ENCODE peak calls at places on chromosomes 12 and 14, in eight cellular contexts. O, B, G, Y, F, Q, K and I are unnamed samples.

GRCh38 chr12:30286345-30286926 is 409.2 kb downstream of the IPO8 start:
- DNase-seq in O (peak; percentile 42), B (no peak), G (peak; percentile 13), Y (no peak), F (peak; percentile 21), Q (peak; percentile 9), K (peak; percentile 10), I (no peak)

GRCh38 chr14:104419865-104420458 is 159.6 kb upstream of the C14orf180 start:
- DNase-seq in O (no peak), B (no peak), G (no peak), Y (no peak), F (no peak), Q (no peak), K (peak; percentile 26), I (peak; percentile 37)

GRCh38 chr12:13534645-13535398 is 338.3 kb downstream of the EMP1 start:
- DNase-seq in O (peak; percentile 23), B (no peak), G (peak; percentile 31), Y (peak; percentile 97), F (peak; percentile 81), Q (peak; percentile 40), K (peak; percentile 24), I (peak; percentile 13)

GRCh38 chr14:79992799-79993198 is 218.5 kb downstream of the DIO2 start:
- DNase-seq in O (no peak), B (no peak), G (no peak), Y (no peak), F (no peak), Q (no peak), K (no peak), I (no peak)

GRCh38 chr14:101598571-101599233 is 37.4 kb downstream of the DIO3 start:
- DNase-seq in O (no peak), B (no peak), G (no peak), Y (no peak), F (peak; percentile 5), Q (no peak), K (no peak), I (no peak)

GRCh38 chr12:77788231-77789168 is 42.2 kb upstream of the NAV3 start:
- DNase-seq in O (no peak), B (no peak), G (no peak), Y (no peak), F (no peak), Q (no peak), K (no peak), I (no peak)

GRCh38 chr14:83825836-83826235 is 1704.1 kb upstream of the FLRT2 start:
- DNase-seq in O (no peak), B (no peak), G (no peak), Y (no peak), F (no peak), Q (no peak), K (no peak), I (no peak)

GRCh38 chr12:76183459-76184186 is 99.1 kb upstream of the NAP1L1 start:
- DNase-seq in O (peak; percentile 99), B (peak; percentile 84), G (peak; percentile 64), Y (no peak), F (no peak), Q (peak; percentile 94), K (peak; percentile 47), I (peak; percentile 47)

GRCh38 chr12:131105736-131106356 is 152.1 kb downstream of the ADGRD1 start:
- DNase-seq in O (no peak), B (no peak), G (no peak), Y (no peak), F (no peak), Q (no peak), K (no peak), I (no peak)

GRCh38 chr12:64674367-64674922 is 64.2 kb downstream of the RASSF3 start:
- DNase-seq in O (no peak), B (no peak), G (no peak), Y (no peak), F (no peak), Q (no peak), K (no peak), I (no peak)

GRCh38 chr14:104708606-104709268 is 15.3 kb upstream of the ADSS1 start:
- DNase-seq in O (peak; percentile 39), B (no peak), G (peak; percentile 91), Y (peak; percentile 80), F (peak; percentile 77), Q (peak; percentile 41), K (peak; percentile 96), I (peak; percentile 96)

GRCh38 chr12:91493308-91493707 is 310.7 kb upstream of the DCN start:
- DNase-seq in O (no peak), B (no peak), G (no peak), Y (no peak), F (no peak), Q (no peak), K (no peak), I (no peak)

GRCh38 chr12:72081787-72082186 is 143.1 kb downstream of the TPH2 start:
- DNase-seq in O (no peak), B (no peak), G (no peak), Y (no peak), F (no peak), Q (no peak), K (no peak), I (no peak)

GRCh38 chr14:100384819-100385813 is 62.0 kb downstream of the SLC25A47 start:
- DNase-seq in O (peak; percentile 81), B (no peak), G (peak; percentile 50), Y (no peak), F (no peak), Q (peak; percentile 71), K (no peak), I (no peak)

GRCh38 chr14:103385994-103386491 is 828 bp downstream of the MARK3 start:
- DNase-seq in O (peak; percentile 31), B (no peak), G (no peak), Y (peak; percentile 12), F (peak; percentile 42), Q (peak; percentile 23), K (no peak), I (no peak)

GRCh38 chr14:33475623-33476022 is 475.3 kb downstream of the EGLN3 start:
- DNase-seq in O (no peak), B (no peak), G (no peak), Y (peak; percentile 63), F (peak; percentile 55), Q (peak; percentile 8), K (peak; percentile 6), I (no peak)

GRCh38 chr14:25049559-25050493 is at the start of gene STXBP6:
- DNase-seq in O (peak; percentile 65), B (no peak), G (peak; percentile 11), Y (peak; percentile 63), F (peak; percentile 80), Q (peak; percentile 75), K (peak; percentile 49), I (peak; percentile 38)

GRCh38 chr12:121092034-121092433 is 40.6 kb upstream of the P2RX7 start:
- DNase-seq in O (no peak), B (no peak), G (no peak), Y (no peak), F (no peak), Q (no peak), K (no peak), I (no peak)

GRCh38 chr12:121099779-121100178 is 32.9 kb upstream of the P2RX7 start:
- DNase-seq in O (no peak), B (no peak), G (no peak), Y (no peak), F (no peak), Q (no peak), K (no peak), I (no peak)

GRCh38 chr12:121093487-121093891 is 39.2 kb upstream of the P2RX7 start:
- DNase-seq in O (no peak), B (no peak), G (no peak), Y (no peak), F (no peak), Q (no peak), K (no peak), I (no peak)

GRCh38 chr12:121095544-121096198 is 37.0 kb upstream of the P2RX7 start:
- DNase-seq in O (peak; percentile 35), B (peak; percentile 16), G (peak; percentile 96), Y (peak; percentile 83), F (peak; percentile 81), Q (peak; percentile 42), K (peak; percentile 92), I (peak; percentile 90)

DNA sequence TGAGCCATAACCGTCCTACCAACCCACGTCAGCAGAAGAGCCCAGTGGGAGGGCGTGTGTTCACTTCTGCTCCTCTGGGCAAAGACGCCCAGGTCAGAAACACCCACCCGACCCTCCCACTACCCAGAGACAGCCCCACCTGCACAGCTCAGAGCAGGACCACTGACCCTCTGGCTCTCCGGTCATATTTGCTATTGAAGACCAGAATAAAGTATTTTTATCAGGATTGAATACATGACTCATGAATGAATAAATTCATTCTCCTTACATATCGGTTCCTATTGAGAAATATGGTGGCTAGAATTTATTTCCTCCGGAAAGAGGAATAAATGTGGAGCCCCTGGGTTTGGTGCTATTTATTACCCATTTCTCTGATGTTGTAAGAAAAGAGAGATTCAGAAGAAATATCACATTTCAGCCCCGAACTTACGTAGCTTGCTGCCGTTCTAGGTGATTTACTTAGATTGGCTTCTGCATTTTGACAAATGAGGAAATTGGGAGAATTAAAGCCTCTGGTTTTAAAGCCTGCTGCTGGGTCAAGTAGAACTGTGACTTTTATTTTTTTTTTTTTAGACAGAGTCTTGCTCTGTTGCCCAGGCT is 36.4 kb upstream of the P2RX7 start:
- DNase-seq in O (no peak), B (no peak), G (no peak), Y (no peak), F (no peak), Q (no peak), K (no peak), I (no peak)
- TF ChIP-seq CTCF in O (no peak), B (no peak), G (no peak), Y (peak; percentile 9), F (no peak), Q (no peak), K (no peak), I (no peak)

GRCh38 chr14:37591311-37591940 is 3.6 kb downstream of the FOXA1 start:
- DNase-seq in O (no peak), B (no peak), G (no peak), Y (no peak), F (no peak), Q (no peak), K (no peak), I (peak; percentile 18)
- TF ChIP-seq CTCF in O (no peak), B (no peak), G (peak; percentile 74), Y (peak; percentile 29), F (no peak), Q (no peak), K (no peak), I (no peak)

GRCh38 chr14:69424139-69424923 is 25.8 kb downstream of the SLC39A9 start:
- DNase-seq in O (peak; percentile 51), B (no peak), G (no peak), Y (no peak), F (no peak), Q (peak; percentile 17), K (no peak), I (no peak)

GRCh38 chr14:69428289-69428998 is 30.0 kb downstream of the SLC39A9 start:
- DNase-seq in O (no peak), B (no peak), G (no peak), Y (no peak), F (no peak), Q (no peak), K (peak; percentile 54), I (peak; percentile 42)

GRCh38 chr14:69427596-69427995 is 29.1 kb downstream of the SLC39A9 start:
- DNase-seq in O (no peak), B (no peak), G (no peak), Y (no peak), F (no peak), Q (no peak), K (no peak), I (no peak)

GRCh38 chr14:69423279-69423678 is 24.8 kb downstream of the SLC39A9 start:
- DNase-seq in O (peak; percentile 43), B (no peak), G (no peak), Y (no peak), F (no peak), Q (peak; percentile 54), K (no peak), I (no peak)
- TF ChIP-seq CTCF in O (peak; percentile 25), B (no peak), G (no peak), Y (no peak), F (no peak), Q (peak; percentile 11), K (no peak), I (no peak)

GRCh38 chr12:56029666-56030293 is 8.9 kb downstream of the IKZF4 start:
- DNase-seq in O (peak; percentile 67), B (no peak), G (peak; percentile 78), Y (peak; percentile 45), F (peak; percentile 57), Q (peak; percentile 68), K (peak; percentile 59), I (peak; percentile 66)
- TF ChIP-seq CTCF in O (peak; percentile 80), B (peak; percentile 85), G (peak; percentile 82), Y (peak; percentile 77), F (peak; percentile 72), Q (peak; percentile 84), K (peak; percentile 65), I (peak; percentile 67)